ENCODE peak calls at places on chromosome 15, in seven cellular contexts. P is astrocyte, Y is GM13977, J is astrocyte of the spinal cord, Q is HFF-Myc, L is Caco-2, S is B cell. V is an unnamed sample.

GRCh38 chr15:85865070-85865684 is 70.5 kb upstream of the KLHL25 start:
- DNase-seq in J (peak), S (no peak), Q (peak), L (peak), Y (peak), P (peak), V (peak)

GRCh38 chr15:79680721-79681120 is 216.1 kb downstream of the MTHFS start:
- DNase-seq in L (no peak), Y (peak), J (peak), S (no peak), P (peak), Q (peak), V (peak)

GRCh38 chr15:90664650-90665287 is 52.4 kb upstream of the BLM start:
- DNase-seq in J (peak), Y (no peak), Q (no peak), L (no peak), S (no peak), P (no peak), V (no peak)

GRCh38 chr15:23564798-23565394 is 578 bp upstream of the MKRN3 start:
- DNase-seq in Q (no peak), P (peak), J (peak), S (no peak), Y (no peak), L (no peak), V (no peak)

GRCh38 chr15:90309050-90309449 is 43.0 kb upstream of the ZNF774 start:
- DNase-seq in J (no peak), L (no peak), S (no peak), Y (no peak), P (no peak), Q (no peak), V (no peak)

GRCh38 chr15:77375133-77375532 is 44.8 kb downstream of the PEAK1 start:
- DNase-seq in J (no peak), P (no peak), Q (no peak), Y (no peak), L (no peak), S (no peak), V (no peak)

GRCh38 chr15:87728998-87729397 is 527.5 kb downstream of the NTRK3 start:
- DNase-seq in J (no peak), L (no peak), S (no peak), Y (no peak), Q (no peak), P (no peak), V (no peak)

GRCh38 chr15:72532991-72533601 is 59.0 kb downstream of the ARIH1 start:
- DNase-seq in P (no peak), Q (no peak), S (no peak), Y (no peak), L (no peak), J (no peak), V (no peak)

GRCh38 chr15:71109130-71109529 is 6.1 kb upstream of the THSD4 start:
- DNase-seq in Q (no peak), S (no peak), Y (no peak), J (peak), P (peak), L (no peak), V (no peak)

GRCh38 chr15:36887214-36888017 is 212.9 kb downstream of the MEIS2 start:
- DNase-seq in S (no peak), J (no peak), P (peak), Y (peak), Q (no peak), L (no peak), V (no peak)

GRCh38 chr15:92467245-92467644 is 73.6 kb downstream of the ST8SIA2 start:
- DNase-seq in S (no peak), Q (no peak), Y (no peak), P (no peak), J (no peak), L (no peak), V (no peak)

GRCh38 chr15:50307799-50308198 is 42.3 kb upstream of the HDC start:
- DNase-seq in P (no peak), Y (no peak), S (no peak), Q (no peak), L (no peak), J (no peak), V (no peak)

GRCh38 chr15:50302581-50302980 is 37.1 kb upstream of the HDC start:
- DNase-seq in Y (peak), J (no peak), Q (no peak), L (no peak), P (no peak), S (peak), V (peak)

DNA sequence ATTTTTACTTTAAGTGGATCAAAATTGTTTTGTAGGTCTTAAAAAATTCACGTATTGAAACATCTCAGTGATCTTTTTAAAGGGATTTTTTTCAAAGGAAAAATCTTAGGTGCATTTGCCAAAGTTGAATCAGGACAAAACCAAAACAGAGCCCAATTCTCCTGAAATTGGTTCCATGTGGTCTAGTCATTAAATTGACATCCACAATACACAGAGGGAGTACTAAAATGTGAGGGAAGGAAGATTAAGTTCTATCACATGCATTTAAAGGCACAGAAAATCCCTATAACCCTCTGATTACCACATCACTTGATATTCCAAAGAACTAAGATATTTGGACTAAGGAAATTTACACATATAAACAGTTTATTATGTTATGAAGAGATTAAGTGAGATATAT is 39.3 kb upstream of the HDC start:
- DNase-seq in P (no peak), S (no peak), L (no peak), Y (no peak), J (no peak), Q (no peak), V (no peak)
- TF ChIP-seq CTCF in P (no peak), S (no peak), L (no peak), Y (no peak), J (no peak), Q (no peak), V (no peak)

GRCh38 chr15:42385980-42386695 is 26.8 kb downstream of the CAPN3 start:
- DNase-seq in Y (no peak), J (no peak), S (no peak), P (no peak), Q (no peak), L (no peak), V (no peak)

GRCh38 chr15:42384597-42384996 is 25.3 kb downstream of the CAPN3 start:
- DNase-seq in L (no peak), Q (no peak), Y (no peak), J (no peak), P (no peak), S (no peak), V (no peak)

GRCh38 chr15:42387603-42388002 is 28.3 kb downstream of the CAPN3 start:
- DNase-seq in Q (no peak), S (no peak), P (peak), Y (no peak), J (no peak), L (no peak), V (no peak)

DNA sequence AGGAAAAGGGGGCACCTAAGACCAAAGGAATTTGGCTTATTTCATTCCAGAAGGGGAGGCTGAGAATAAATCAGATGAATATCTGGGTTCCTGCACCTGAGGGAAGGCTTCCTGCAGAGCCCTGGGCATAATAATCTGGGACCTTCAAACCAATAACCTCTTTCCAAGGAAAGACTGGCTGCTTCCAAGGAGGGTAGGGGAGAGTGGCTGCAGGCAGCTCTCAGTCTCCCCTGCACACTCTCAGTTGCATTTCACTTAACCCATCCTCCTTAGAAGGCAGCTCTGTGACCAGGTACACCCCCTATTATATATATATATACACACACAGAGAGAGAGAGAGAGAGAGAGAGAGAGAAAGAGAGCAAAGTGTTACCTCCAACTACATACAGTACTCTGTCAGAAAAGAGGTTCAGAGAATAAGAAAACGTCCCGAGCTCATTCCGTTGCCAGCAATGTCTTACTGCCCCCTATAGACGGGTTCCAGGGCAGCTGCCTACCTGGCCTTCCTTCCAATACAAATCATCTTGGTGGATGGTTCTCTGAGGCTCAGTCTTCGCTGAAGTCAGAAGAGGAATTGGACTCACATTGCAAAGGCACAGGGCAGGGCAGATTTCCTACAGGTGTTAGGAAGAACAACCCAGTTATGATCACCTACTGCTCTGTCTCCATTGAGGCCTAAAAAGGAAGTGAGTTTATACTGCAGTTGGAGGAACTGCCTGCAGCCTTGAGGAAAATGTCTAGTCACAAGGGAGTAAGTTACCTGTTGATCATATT is 26.1 kb downstream of the CAPN3 start:
- DNase-seq in P (peak), Q (no peak), J (peak), Y (peak), S (no peak), L (peak), V (peak)
- TF ChIP-seq CTCF in P (peak), Q (peak), J (peak), Y (peak), S (no peak), L (peak), V (peak)

DNA sequence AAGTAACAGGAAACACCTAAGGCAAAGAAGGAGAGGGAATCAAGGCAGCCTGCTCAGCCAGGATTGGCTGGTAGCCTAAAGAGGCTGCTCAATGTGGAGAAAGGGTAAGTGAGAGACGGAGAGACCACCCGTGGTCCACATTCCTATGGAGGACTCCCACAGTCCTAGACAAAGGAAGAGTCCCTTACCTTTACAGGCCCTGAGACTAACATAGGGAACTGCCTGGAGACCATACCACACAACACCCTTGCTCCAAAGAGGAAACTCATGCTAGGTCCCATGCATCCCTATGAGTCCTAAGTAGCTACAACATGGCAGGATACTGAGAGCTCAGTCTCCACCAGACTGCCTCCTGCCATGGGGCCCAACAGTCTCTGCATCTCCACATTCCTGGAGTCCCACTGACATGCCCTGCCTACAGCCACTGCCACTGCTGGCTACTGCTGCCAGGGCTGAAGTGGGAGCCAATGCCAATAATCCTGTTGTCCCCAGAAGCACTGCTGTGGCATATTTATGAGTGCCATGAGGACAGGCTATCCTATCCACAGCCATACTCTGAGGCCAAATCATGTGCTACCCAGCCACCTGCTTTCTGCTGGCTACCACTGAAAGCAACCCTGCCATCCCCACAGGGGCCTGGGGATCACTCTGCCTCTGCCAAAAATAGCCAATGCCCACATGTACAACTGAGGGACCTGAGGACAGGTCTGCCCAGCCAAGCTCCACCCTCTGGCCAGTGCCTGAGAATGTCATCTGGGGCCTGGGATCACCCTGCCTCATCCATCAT is 45.0 kb downstream of the COPS2 start:
- DNase-seq in S (no peak), Y (no peak), P (no peak), Q (no peak), J (no peak), L (no peak), V (no peak)
- TF ChIP-seq CTCF in S (no peak), Y (no peak), P (no peak), Q (no peak), J (no peak), L (no peak), V (no peak)

GRCh38 chr15:62165029-62165792 is at the start of gene C2CD4B:
- DNase-seq in Y (no peak), Q (no peak), L (peak), P (no peak), J (no peak), S (no peak), V (no peak)
- TF ChIP-seq CTCF in Y (no peak), Q (no peak), L (no peak), P (no peak), J (no peak), S (no peak), V (no peak)

GRCh38 chr15:28881170-28881569 is 4.6 kb upstream of the APBA2 start:
- DNase-seq in P (no peak), Q (no peak), L (no peak), Y (no peak), S (no peak), J (peak), V (no peak)

GRCh38 chr15:28884151-28884940 is 1.4 kb upstream of the APBA2 start:
- DNase-seq in L (no peak), Y (no peak), P (no peak), Q (no peak), J (no peak), S (no peak), V (no peak)

GRCh38 chr15:28879551-28879950 is 6.2 kb upstream of the APBA2 start:
- DNase-seq in Q (no peak), P (no peak), S (no peak), L (no peak), Y (no peak), J (no peak), V (no peak)

GRCh38 chr15:28880680-28881079 is 5.1 kb upstream of the APBA2 start:
- DNase-seq in S (no peak), P (no peak), Y (no peak), J (no peak), Q (no peak), L (no peak), V (no peak)

GRCh38 chr15:28881600-28881999 is 4.2 kb upstream of the APBA2 start:
- DNase-seq in P (no peak), J (no peak), Y (no peak), Q (no peak), L (no peak), S (no peak), V (no peak)
- TF ChIP-seq CTCF in P (no peak), J (no peak), Y (no peak), Q (no peak), L (no peak), S (no peak), V (no peak)

GRCh38 chr15:52528465-52529288 is at the start of gene MYO5A:
- DNase-seq in P (peak), S (peak), Y (peak), J (peak), Q (no peak), L (peak), V (peak)
- TF ChIP-seq CTCF in P (no peak), S (no peak), Y (peak), J (no peak), Q (no peak), L (no peak), V (no peak)

GRCh38 chr15:100131321-100132224 is 210.2 kb downstream of the ADAMTS17 start:
- DNase-seq in J (peak), Y (peak), S (no peak), P (peak), Q (no peak), L (no peak), V (peak)
- TF ChIP-seq CTCF in J (peak), Y (peak), S (no peak), P (no peak), Q (no peak), L (no peak), V (peak)

GRCh38 chr15:88898736-88899135 is 3.4 kb upstream of the HAPLN3 start:
- DNase-seq in S (no peak), P (no peak), Q (no peak), Y (no peak), J (no peak), L (no peak), V (no peak)

GRCh38 chr15:88900982-88901418 is 5.7 kb upstream of the HAPLN3 start:
- DNase-seq in S (no peak), Q (no peak), J (no peak), P (no peak), L (no peak), Y (no peak), V (no peak)

GRCh38 chr15:88901713-88902490 is 6.6 kb upstream of the HAPLN3 start:
- DNase-seq in Y (no peak), Q (no peak), J (no peak), L (no peak), S (no peak), P (no peak), V (no peak)

GRCh38 chr15:88899251-88899650 is 3.9 kb upstream of the HAPLN3 start:
- DNase-seq in Q (no peak), J (no peak), S (no peak), L (no peak), P (no peak), Y (no peak), V (no peak)

GRCh38 chr15:88900309-88900981 is 5.1 kb upstream of the HAPLN3 start:
- DNase-seq in S (no peak), P (peak), J (peak), Q (no peak), Y (no peak), L (no peak), V (no peak)
- TF ChIP-seq CTCF in S (no peak), P (no peak), J (no peak), Q (no peak), Y (no peak), L (no peak), V (no peak)

GRCh38 chr15:26073430-26074333 is 210.6 kb upstream of the ATP10A start:
- DNase-seq in Q (no peak), S (no peak), P (no peak), J (no peak), L (no peak), Y (no peak), V (no peak)
- TF ChIP-seq CTCF in Q (peak), S (no peak), P (no peak), J (no peak), L (no peak), Y (no peak), V (no peak)

GRCh38 chr15:74281147-74282133 is 45.3 kb downstream of the CCDC33 start:
- DNase-seq in S (no peak), J (no peak), L (no peak), P (no peak), Q (no peak), Y (no peak), V (no peak)

GRCh38 chr15:74278269-74278668 is 42.1 kb downstream of the CCDC33 start:
- DNase-seq in J (no peak), Y (no peak), L (no peak), Q (no peak), P (no peak), S (no peak), V (no peak)

GRCh38 chr15:74283366-74283765 is 47.2 kb downstream of the CCDC33 start:
- DNase-seq in L (no peak), Y (no peak), P (no peak), Q (no peak), S (no peak), J (no peak), V (no peak)
- TF ChIP-seq CTCF in L (no peak), Y (no peak), P (no peak), Q (no peak), S (no peak), J (no peak), V (no peak)